ENCODE peak calls at places on chromosomes 2 and 18, in ten cellular contexts. J is right lobe of liver, D is A549, V is fibroblast of lung, X is GM12865, U is neural crest cell, R is endothelial cell, O is NB4, Y is prostate gland, A is astrocyte of the spinal cord. I is an unnamed sample.

GRCh38 chr2:168050377-168050776 is 197.0 kb downstream of the STK39 start:
- DNase-seq in O (no peak), U (no peak), A (no peak), X (no peak), V (no peak), Y (no peak), D (no peak), J (no peak), R (no peak), I (no peak)

GRCh38 chr2:197982565-197982964 is 178.2 kb downstream of the PLCL1 start:
- DNase-seq in X (no peak), Y (no peak), V (no peak), J (no peak), U (no peak), A (no peak), O (no peak), D (no peak), R (no peak), I (no peak)

GRCh38 chr2:8872821-8873432 is 35.5 kb upstream of the KIDINS220 start:
- DNase-seq in Y (peak; percentile 15), V (peak; percentile 79), J (no peak), A (peak; percentile 71), U (no peak), R (no peak), X (peak; percentile 54), D (peak; percentile 70), O (peak; percentile 70), I (peak; percentile 11)

GRCh38 chr2:11502740-11503292 is 31.0 kb upstream of the GREB1 start:
- DNase-seq in J (no peak), Y (no peak), X (no peak), R (no peak), A (no peak), D (peak; percentile 42), V (no peak), O (no peak), U (no peak), I (no peak)

GRCh38 chr18:21468514-21469164 is 131.9 kb downstream of the ESCO1 start:
- DNase-seq in U (no peak), A (no peak), R (no peak), Y (no peak), X (no peak), O (no peak), D (no peak), J (no peak), V (no peak), I (no peak)

GRCh38 chr2:162477011-162477410 is 133.1 kb downstream of the GCA start:
- DNase-seq in R (no peak), X (no peak), A (peak; percentile 37), O (no peak), J (no peak), D (no peak), Y (no peak), V (no peak), U (no peak), I (no peak)

GRCh38 chr2:218832520-218832919 is 917 bp upstream of the PRKAG3 start:
- DNase-seq in A (no peak), Y (no peak), O (no peak), R (no peak), U (no peak), V (no peak), D (no peak), X (no peak), J (no peak), I (no peak)

GRCh38 chr2:163735692-163736432 is at the start of gene FIGN:
- DNase-seq in Y (peak; percentile 46), R (peak; percentile 75), X (no peak), J (peak; percentile 83), V (peak; percentile 95), O (no peak), D (peak; percentile 81), U (peak; percentile 67), A (peak; percentile 91), I (peak; percentile 65)

GRCh38 chr18:42298744-42299685 is 344.0 kb downstream of the PIK3C3 start:
- DNase-seq in J (peak; percentile 70), D (peak; percentile 56), O (peak; percentile 65), U (peak; percentile 81), R (peak; percentile 76), A (peak; percentile 84), X (peak; percentile 71), V (peak; percentile 78), Y (peak; percentile 70), I (peak; percentile 76)

DNA sequence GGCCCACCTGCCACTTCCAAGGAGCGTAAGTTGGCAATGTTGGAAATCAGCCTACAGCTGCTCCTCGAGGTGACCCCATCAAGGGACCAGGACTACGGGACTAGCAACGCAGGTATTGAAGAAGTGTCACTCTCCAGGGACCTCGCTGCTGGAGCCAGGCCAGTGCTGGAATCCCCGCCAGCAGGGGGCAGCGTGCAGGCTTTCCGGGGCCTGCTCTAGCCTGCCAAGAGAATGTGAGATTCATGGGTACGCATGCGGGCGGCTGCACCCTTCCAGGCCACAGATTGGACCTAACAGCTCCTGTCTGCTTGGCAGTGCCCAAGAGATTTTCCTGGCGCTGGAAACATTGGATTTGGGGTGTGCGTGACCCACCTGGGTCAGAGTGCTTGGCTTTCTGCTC is 182.8 kb upstream of the RAB12 start:
- DNase-seq in O (peak; percentile 40), D (peak; percentile 12), X (peak; percentile 24), V (no peak), Y (no peak), R (peak; percentile 61), A (no peak), J (no peak), U (peak; percentile 38), I (peak; percentile 28)
- TF ChIP-seq CTCF in O (peak; percentile 54), D (peak; percentile 9), X (peak; percentile 43), V (peak; percentile 6), Y (no peak), R (peak; percentile 63), A (peak; percentile 37), J (no peak), U (peak; percentile 49), I (peak; percentile 50)

GRCh38 chr2:156935611-156936010 is 321.9 kb upstream of the GALNT5 start:
- DNase-seq in O (no peak), D (no peak), X (no peak), V (no peak), U (no peak), A (peak; percentile 17), R (no peak), J (no peak), Y (no peak), I (peak; percentile 28)

GRCh38 chr2:156933580-156934225 is 323.8 kb upstream of the GALNT5 start:
- DNase-seq in Y (no peak), D (no peak), U (no peak), V (no peak), J (no peak), R (no peak), O (no peak), A (no peak), X (no peak), I (peak; percentile 25)

DNA sequence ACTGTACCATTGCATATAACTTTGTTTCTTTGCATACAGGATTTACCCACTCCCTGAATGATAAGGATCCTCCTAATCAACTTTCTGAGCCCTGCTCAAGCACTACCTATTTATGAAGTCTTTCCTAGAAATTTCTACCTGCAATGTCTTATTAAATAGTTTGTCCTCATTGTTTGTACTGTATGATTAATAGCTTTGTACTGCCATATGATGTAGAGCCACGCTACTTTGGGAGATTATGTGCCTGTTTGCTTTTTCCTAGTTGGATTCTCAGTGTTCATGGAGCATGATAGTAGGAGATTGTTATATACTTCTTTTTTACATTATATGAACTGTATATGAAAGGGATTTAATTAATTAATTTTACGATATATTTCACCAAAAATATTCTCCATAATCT is 327.1 kb upstream of the GALNT5 start:
- DNase-seq in X (no peak), A (no peak), U (no peak), O (no peak), V (no peak), Y (no peak), J (no peak), D (no peak), R (no peak), I (no peak)
- TF ChIP-seq CTCF in X (no peak), A (no peak), U (no peak), O (no peak), V (no peak), Y (no peak), J (no peak), D (no peak), R (no peak), I (no peak)

GRCh38 chr2:205051417-205051816 is 506.1 kb downstream of the PARD3B start:
- DNase-seq in D (no peak), J (no peak), A (no peak), U (no peak), R (no peak), X (no peak), O (no peak), V (peak; percentile 24), Y (no peak), I (no peak)
- TF ChIP-seq CTCF in D (no peak), J (no peak), A (peak; percentile 49), U (peak; percentile 36), R (peak; percentile 34), X (no peak), O (no peak), V (peak; percentile 10), Y (no peak), I (no peak)

DNA sequence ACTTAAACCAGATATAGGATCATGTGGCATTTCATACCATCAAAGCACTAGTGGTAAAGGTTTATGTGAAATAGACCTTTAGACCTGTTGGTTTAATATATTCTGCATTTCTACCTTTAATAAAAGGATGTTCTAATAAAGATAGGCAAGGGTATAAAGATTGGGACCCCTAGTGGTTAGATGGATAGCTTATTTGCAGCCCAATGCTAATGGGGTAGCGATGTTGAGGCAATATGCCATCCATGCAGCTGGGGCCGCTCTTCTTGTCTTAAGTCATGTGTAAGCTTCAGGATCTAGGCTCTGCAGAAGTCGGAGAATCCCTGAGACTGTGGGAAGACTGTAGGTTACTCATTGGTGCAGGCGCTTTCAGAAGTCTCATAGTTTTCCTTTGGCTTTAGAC is 114.9 kb downstream of the ICOS start:
- DNase-seq in D (peak; percentile 8), U (no peak), O (peak; percentile 13), R (no peak), A (no peak), Y (no peak), V (no peak), X (no peak), J (no peak), I (no peak)
- TF ChIP-seq CTCF in D (no peak), U (peak; percentile 51), O (peak; percentile 39), R (peak; percentile 67), A (peak; percentile 27), Y (no peak), V (peak; percentile 9), X (no peak), J (no peak), I (no peak)

GRCh38 chr18:8478166-8478967 is 130.9 kb upstream of the RAB12 start:
- DNase-seq in J (no peak), R (peak; percentile 88), Y (peak; percentile 12), X (peak; percentile 73), D (peak; percentile 51), O (peak; percentile 44), V (peak; percentile 42), A (peak; percentile 41), U (peak; percentile 84), I (peak; percentile 87)
- TF ChIP-seq CTCF in J (peak; percentile 62), R (peak; percentile 85), Y (peak; percentile 52), X (peak; percentile 93), D (peak; percentile 43), O (peak; percentile 84), V (peak; percentile 76), A (peak; percentile 97), U (peak; percentile 74), I (peak; percentile 95)

DNA sequence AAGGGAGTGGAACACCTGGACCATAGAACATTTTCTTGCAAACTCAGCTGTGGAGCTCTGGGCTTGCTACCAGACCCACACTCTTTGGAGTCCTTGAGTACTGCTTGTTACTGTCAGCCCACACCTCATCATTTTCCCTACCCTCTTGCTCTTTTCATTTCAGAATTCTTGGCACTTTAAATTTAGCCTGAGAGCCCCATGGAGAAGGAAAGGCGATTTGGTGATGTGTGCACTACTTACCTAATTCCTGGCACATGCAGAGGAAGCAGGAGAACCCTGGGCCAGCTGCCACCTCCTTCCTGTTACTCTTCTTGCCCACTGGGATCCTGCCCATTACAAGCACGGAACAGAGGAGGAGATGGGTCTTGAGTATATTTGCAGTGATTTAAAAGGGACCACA is 31.8 kb downstream of the TMEM178A start:
- DNase-seq in V (peak; percentile 26), A (peak; percentile 7), J (no peak), X (no peak), O (no peak), R (no peak), Y (no peak), D (no peak), U (no peak), I (no peak)
- TF ChIP-seq CTCF in V (no peak), A (no peak), J (no peak), X (no peak), O (no peak), R (no peak), Y (no peak), D (no peak), U (no peak), I (no peak)